ENCODE peak calls at places on chromosomes 12 and 14, in six cellular contexts. K is CD4-positive, alpha-beta memory T cell; V is CD4-positive, CD25-positive, alpha-beta regulatory T cell; T is HL-60; Y is stomach; D is heart left ventricle. L is an unnamed sample. For H3K27me3, the result is how much of the 10 kb centered on the place peaks cover.

GRCh38 chr12:68939500-68939899 is 6.5 kb upstream of the CPM start:
- DNase-seq in T (no peak), D (no peak), V (no peak), Y (no peak), K (no peak), L (no peak)

GRCh38 chr12:27213830-27214787 is 30.0 kb upstream of the STK38L start:
- DNase-seq in K (no peak), V (no peak), D (no peak), T (no peak), Y (no peak), L (no peak)

GRCh38 chr12:20264608-20265114 is 103.7 kb upstream of the PDE3A start:
- DNase-seq in T (no peak), Y (no peak), V (no peak), D (no peak), K (no peak), L (no peak)

GRCh38 chr14:100066984-100067383 is 1.8 kb downstream of the EVL start:
- DNase-seq in K (peak), V (no peak), D (no peak), T (peak), Y (no peak), L (peak)

GRCh38 chr14:77026930-77027537 is 1.5 kb downstream of the IRF2BPL start:
- DNase-seq in T (no peak), Y (peak), D (peak), K (peak), V (peak), L (peak)

GRCh38 chr14:56199095-56199975 is 81.1 kb downstream of the PELI2 start:
- DNase-seq in Y (no peak), K (no peak), V (no peak), D (peak), T (peak), L (peak)

GRCh38 chr14:104278214-104278534 is 139.8 kb downstream of the KIF26A start:
- DNase-seq in K (no peak), V (no peak), D (no peak), Y (peak), T (no peak), L (no peak)

GRCh38 chr14:100294213-100294962 is 11.9 kb downstream of the SLC25A29 start:
- DNase-seq in K (no peak), Y (no peak), V (no peak), T (no peak), D (peak), L (peak)

GRCh38 chr12:124608451-124608870 is 41.0 kb upstream of the NCOR2 start:
- DNase-seq in Y (no peak), T (peak), V (no peak), K (no peak), D (no peak), L (peak)

GRCh38 chr12:54701940-54702592 is 53.9 kb upstream of the DCD start:
- DNase-seq in D (no peak), V (peak), Y (no peak), K (no peak), T (peak), L (no peak)

GRCh38 chr12:102454808-102455760 is 25.3 kb downstream of the IGF1 start:
- DNase-seq in Y (no peak), K (no peak), D (peak), V (no peak), T (peak), L (no peak)

GRCh38 chr14:29805415-29806123 is 122.1 kb downstream of the PRKD1 start:
- DNase-seq in K (no peak), V (no peak), D (peak), T (no peak), Y (peak), L (no peak)

GRCh38 chr14:20782280-20782890 is 1.3 kb downstream of the RNASE6 start:
- DNase-seq in Y (no peak), K (no peak), D (no peak), V (no peak), T (peak), L (peak)

GRCh38 chr12:100716658-100716948 is 78.0 kb upstream of the ANO4 start:
- DNase-seq in K (no peak), D (no peak), V (no peak), T (no peak), Y (no peak), L (no peak)

GRCh38 chr12:34347367-34347766 is 325.1 kb downstream of the ALG10 start:
- DNase-seq in D (no peak), Y (no peak), K (no peak), V (no peak), T (no peak), L (no peak)

GRCh38 chr14:101008196-101008595 is 104.7 kb upstream of the RTL1 start:
- DNase-seq in V (no peak), K (no peak), T (no peak), D (no peak), Y (no peak), L (no peak)

GRCh38 chr12:5244513-5244972 is 187.4 kb upstream of the NTF3 start:
- DNase-seq in D (no peak), T (no peak), Y (peak), V (no peak), K (no peak), L (no peak)

GRCh38 chr12:52020539-52021336 is 14.0 kb downstream of the TAMALIN start:
- DNase-seq in V (peak), D (peak), Y (peak), T (peak), K (peak), L (no peak)

DNA sequence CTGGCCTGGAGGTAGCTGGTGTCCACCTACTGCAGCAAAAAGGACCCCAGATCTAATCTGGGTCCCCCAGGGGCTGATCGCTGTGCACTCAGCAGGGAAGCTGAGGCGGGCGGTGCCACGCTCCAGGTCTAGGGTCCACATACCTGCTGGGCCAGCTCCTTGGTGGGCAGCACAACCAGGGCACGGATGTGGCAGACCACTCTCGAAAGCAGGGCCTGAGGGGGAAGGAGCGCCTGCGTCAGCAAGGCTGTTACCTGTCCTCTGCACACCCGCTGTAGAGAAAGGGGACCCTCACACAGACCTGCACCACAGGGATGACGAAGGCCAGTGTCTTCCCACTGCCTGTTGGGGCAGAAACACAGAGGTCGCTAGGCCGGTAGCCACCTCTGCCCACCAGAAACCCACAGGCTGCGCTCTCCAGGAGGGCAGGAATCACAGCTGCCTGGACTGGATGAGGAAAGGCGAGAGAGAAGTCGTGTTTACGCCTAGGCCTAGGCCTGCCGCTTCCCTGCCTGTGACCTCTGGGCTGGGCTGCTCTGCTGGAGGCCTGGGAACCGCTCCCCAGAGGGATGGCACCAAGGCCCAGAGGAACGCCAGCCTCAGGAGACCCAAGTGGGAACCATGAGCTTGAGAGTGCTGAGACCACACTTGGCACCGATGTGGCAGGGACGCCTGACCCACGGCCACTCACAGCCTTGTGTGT is 2.0 kb downstream of the DDX51 start:
- DNase-seq in Y (no peak), V (no peak), T (no peak), D (no peak), K (no peak), L (no peak)
- H3K4me3 ChIP-seq in Y (no peak), V (no peak), T (no peak), D (peak), K (no peak), L (no peak)

GRCh38 chr14:92217956-92218355 is 96.2 kb downstream of the CPSF2 start:
- DNase-seq in T (no peak), D (no peak), V (no peak), K (no peak), Y (no peak), L (no peak)
- H3K27me3 ChIP-seq in T (under half), D (under half), V (under half), K (under half), Y (under half), L (under half)

DNA sequence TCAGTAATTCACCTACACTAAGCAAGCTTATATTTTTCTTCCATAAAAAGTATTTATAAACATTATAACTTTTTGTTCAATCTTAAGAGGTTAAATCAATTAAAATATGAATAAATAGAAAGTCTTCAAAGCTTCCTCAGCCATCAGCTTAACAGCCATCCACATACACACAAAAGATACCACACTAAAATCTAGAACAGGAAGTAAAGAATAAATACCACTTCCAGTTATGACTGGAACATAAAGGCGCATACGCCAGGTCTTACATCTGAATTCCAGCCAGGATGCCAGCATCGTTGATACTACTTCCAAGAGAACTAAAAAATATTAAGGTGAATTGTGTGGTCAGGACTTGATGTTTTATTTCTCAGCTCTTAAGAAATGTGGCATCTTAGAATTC is 17.0 kb downstream of the SIX1 start:
- DNase-seq in V (no peak), T (no peak), K (no peak), D (no peak), Y (no peak), L (no peak)
- H3K4me3 ChIP-seq in V (no peak), T (no peak), K (no peak), D (no peak), Y (no peak), L (no peak)

GRCh38 chr12:22333751-22334695 is 484 bp downstream of the ST8SIA1 start:
- DNase-seq in V (peak), T (no peak), D (no peak), K (peak), Y (no peak), L (no peak)
- H3K27me3 ChIP-seq in V (under half), T (under half), D (under half), K (under half), Y (under half), L (under half)

GRCh38 chr14:22570132-22570949 is 18.7 kb downstream of the DAD1 start:
- DNase-seq in D (no peak), T (peak), Y (peak), V (peak), K (peak), L (peak)

GRCh38 chr14:22566845-22567244 is 22.2 kb downstream of the DAD1 start:
- DNase-seq in V (peak), K (no peak), D (no peak), Y (no peak), T (no peak), L (no peak)

GRCh38 chr14:22567437-22567836 is 21.6 kb downstream of the DAD1 start:
- DNase-seq in T (no peak), V (no peak), D (no peak), K (no peak), Y (no peak), L (no peak)

GRCh38 chr14:22569749-22570131 is 19.3 kb downstream of the DAD1 start:
- DNase-seq in V (no peak), Y (no peak), D (no peak), K (no peak), T (no peak), L (no peak)

GRCh38 chr14:22569106-22569748 is 19.8 kb downstream of the DAD1 start:
- DNase-seq in T (no peak), V (no peak), Y (no peak), D (no peak), K (peak), L (no peak)
- H3K4me3 ChIP-seq in T (no peak), V (peak), Y (no peak), D (no peak), K (peak), L (no peak)

GRCh38 chr14:36522347-36522971 is 2.4 kb upstream of the NKX2-1 start:
- DNase-seq in Y (no peak), K (no peak), T (no peak), D (no peak), V (no peak), L (no peak)
- H3K27me3 ChIP-seq in Y (half or more), K (under half), T (half or more), D (half or more), V (under half), L (under half)

DNA sequence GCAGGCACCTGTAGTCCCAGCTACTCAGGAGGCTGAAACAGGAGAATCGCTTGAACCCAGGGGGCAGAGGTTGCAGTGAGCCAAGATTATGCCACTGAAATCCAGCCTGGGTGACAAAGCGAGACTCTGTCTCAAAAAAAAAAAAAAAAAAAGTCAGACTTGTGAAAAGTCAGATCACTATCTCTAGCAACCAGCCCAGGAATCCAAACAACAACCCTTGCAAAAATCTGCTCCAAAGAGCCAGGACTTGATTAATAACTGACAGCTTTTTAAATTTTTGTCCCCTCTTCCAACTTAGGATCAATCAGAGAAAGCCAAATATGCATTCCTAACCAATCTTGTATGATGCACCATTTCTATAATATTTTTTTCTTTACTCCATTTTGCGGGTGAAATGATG is 7.7 kb upstream of the NFATC4 start:
- DNase-seq in V (no peak), D (no peak), K (no peak), Y (no peak), T (no peak), L (no peak)
- H3K4me3 ChIP-seq in V (no peak), D (no peak), K (no peak), Y (no peak), T (no peak), L (no peak)

DNA sequence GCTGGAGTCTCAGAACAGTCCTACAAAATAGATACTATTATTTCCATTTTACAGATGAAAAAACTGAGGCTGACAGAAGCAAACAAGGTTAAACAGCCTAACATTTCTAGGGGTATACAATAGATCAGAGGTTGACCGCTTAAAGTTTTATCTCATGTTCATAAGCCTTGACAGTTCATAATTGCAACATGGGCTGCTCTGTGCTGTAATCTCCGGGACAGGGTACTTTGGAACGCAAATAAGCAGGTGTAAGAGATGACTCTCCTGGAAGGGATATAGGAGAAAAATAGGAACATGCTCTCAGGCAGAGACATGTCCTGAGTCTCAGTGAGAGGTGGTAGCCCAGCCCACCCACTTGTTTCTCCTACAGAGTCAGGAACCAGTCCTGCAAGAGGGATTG is 72.8 kb upstream of the RBM19 start:
- DNase-seq in V (no peak), K (no peak), T (no peak), Y (no peak), D (no peak), L (no peak)
- H3K27me3 ChIP-seq in V (under half), K (under half), T (under half), Y (under half), D (under half), L (under half)